ENCODE peak calls at places on chromosomes 7 and 10, in nine cellular contexts. One of them, this sample, is unnamed. For H3K4me1, the result is how much of the 10 kb centered on the place peaks cover.

GRCh38 chr7:28455486-28455885 is 43.2 kb downstream of the CREB5 start:
- DNase-seq in CD8-positive, alpha-beta T cell: no peak
- DNase-seq in sigmoid colon: no peak
- DNase-seq in CD8-positive, alpha-beta memory T cell: no peak
- DNase-seq in pancreas: no peak
- DNase-seq in ascending aorta: no peak
- DNase-seq in GM23338: peak
- DNase-seq in PC-3: no peak
- DNase-seq in endodermal cell: no peak
- DNase-seq in this sample: no peak

GRCh38 chr7:13945670-13946069 is 43.8 kb downstream of the ETV1 start:
- DNase-seq in ascending aorta: no peak
- DNase-seq in CD8-positive, alpha-beta memory T cell: no peak
- DNase-seq in CD8-positive, alpha-beta T cell: no peak
- DNase-seq in sigmoid colon: no peak
- DNase-seq in PC-3: no peak
- DNase-seq in GM23338: no peak
- DNase-seq in endodermal cell: no peak
- DNase-seq in pancreas: no peak
- DNase-seq in this sample: no peak

GRCh38 chr10:6232225-6232807 is 29.6 kb downstream of the PFKFB3 start:
- DNase-seq in pancreas: no peak
- DNase-seq in ascending aorta: no peak
- DNase-seq in PC-3: no peak
- DNase-seq in CD8-positive, alpha-beta memory T cell: no peak
- DNase-seq in endodermal cell: no peak
- DNase-seq in CD8-positive, alpha-beta T cell: no peak
- DNase-seq in GM23338: no peak
- DNase-seq in sigmoid colon: no peak
- DNase-seq in this sample: no peak

GRCh38 chr10:77458986-77459590 is 178.5 kb downstream of the KCNMA1 start:
- DNase-seq in GM23338: no peak
- DNase-seq in sigmoid colon: no peak
- DNase-seq in CD8-positive, alpha-beta memory T cell: no peak
- DNase-seq in pancreas: no peak
- DNase-seq in PC-3: peak
- DNase-seq in endodermal cell: no peak
- DNase-seq in CD8-positive, alpha-beta T cell: no peak
- DNase-seq in ascending aorta: no peak
- DNase-seq in this sample: no peak

GRCh38 chr7:50667789-50668226 is 102.6 kb upstream of the DDC start:
- DNase-seq in GM23338: no peak
- DNase-seq in endodermal cell: no peak
- DNase-seq in ascending aorta: peak
- DNase-seq in sigmoid colon: no peak
- DNase-seq in PC-3: no peak
- DNase-seq in CD8-positive, alpha-beta T cell: no peak
- DNase-seq in pancreas: no peak
- DNase-seq in CD8-positive, alpha-beta memory T cell: no peak
- DNase-seq in this sample: no peak

GRCh38 chr7:131328387-131329175 is 905 bp downstream of the MKLN1 start:
- DNase-seq in endodermal cell: no peak
- DNase-seq in CD8-positive, alpha-beta memory T cell: no peak
- DNase-seq in pancreas: no peak
- DNase-seq in sigmoid colon: no peak
- DNase-seq in GM23338: no peak
- DNase-seq in ascending aorta: no peak
- DNase-seq in PC-3: peak
- DNase-seq in CD8-positive, alpha-beta T cell: no peak
- DNase-seq in this sample: no peak

GRCh38 chr7:87058739-87059524 is 522 bp downstream of the ELAPOR2 start:
- DNase-seq in endodermal cell: peak
- DNase-seq in pancreas: peak
- DNase-seq in CD8-positive, alpha-beta T cell: no peak
- DNase-seq in GM23338: peak
- DNase-seq in PC-3: no peak
- DNase-seq in sigmoid colon: peak
- DNase-seq in ascending aorta: no peak
- DNase-seq in CD8-positive, alpha-beta memory T cell: no peak
- DNase-seq in this sample: peak

GRCh38 chr10:130045091-130045652 is 65.5 kb downstream of the C10orf143 start:
- DNase-seq in ascending aorta: peak
- DNase-seq in PC-3: peak
- DNase-seq in sigmoid colon: no peak
- DNase-seq in endodermal cell: peak
- DNase-seq in GM23338: peak
- DNase-seq in CD8-positive, alpha-beta T cell: no peak
- DNase-seq in pancreas: no peak
- DNase-seq in CD8-positive, alpha-beta memory T cell: no peak
- DNase-seq in this sample: no peak

GRCh38 chr7:30846378-30846777 is 65.3 kb upstream of the AQP1 start:
- DNase-seq in ascending aorta: no peak
- DNase-seq in sigmoid colon: no peak
- DNase-seq in pancreas: no peak
- DNase-seq in CD8-positive, alpha-beta T cell: no peak
- DNase-seq in PC-3: peak
- DNase-seq in endodermal cell: no peak
- DNase-seq in GM23338: no peak
- DNase-seq in CD8-positive, alpha-beta memory T cell: no peak
- DNase-seq in this sample: no peak
- H3K27ac ChIP-seq in ascending aorta: peak
- H3K27ac ChIP-seq in sigmoid colon: peak
- H3K27ac ChIP-seq in pancreas: no peak
- H3K27ac ChIP-seq in CD8-positive, alpha-beta T cell: no peak
- H3K27ac ChIP-seq in PC-3: peak
- H3K27ac ChIP-seq in endodermal cell: no peak
- H3K27ac ChIP-seq in GM23338: no peak
- H3K27ac ChIP-seq in CD8-positive, alpha-beta memory T cell: no peak
- H3K27ac ChIP-seq in this sample: no peak

DNA sequence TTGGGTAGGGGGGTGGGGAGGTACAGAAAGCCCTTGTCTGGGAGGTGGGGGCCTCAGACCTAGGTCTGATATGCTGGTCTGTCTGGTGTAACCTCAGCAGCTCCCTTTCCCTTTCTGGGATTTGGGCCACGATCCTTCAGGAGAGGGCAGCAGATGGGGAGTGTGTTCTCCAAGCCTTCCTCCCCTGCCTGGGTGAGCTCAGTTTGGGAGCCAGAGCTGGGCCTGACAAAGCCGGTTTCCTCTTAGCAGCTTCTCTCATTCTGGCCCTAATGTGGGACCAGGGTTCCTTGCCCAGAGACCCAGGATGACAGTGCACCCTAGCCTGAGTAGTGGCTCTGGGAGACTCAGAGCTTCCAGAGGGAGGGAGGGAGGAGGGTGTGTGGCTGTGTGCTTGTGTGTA is 96.3 kb downstream of the ZMIZ1 start:
- DNase-seq in sigmoid colon: no peak
- DNase-seq in PC-3: no peak
- DNase-seq in GM23338: no peak
- DNase-seq in ascending aorta: no peak
- DNase-seq in CD8-positive, alpha-beta memory T cell: no peak
- DNase-seq in endodermal cell: no peak
- DNase-seq in CD8-positive, alpha-beta T cell: no peak
- DNase-seq in pancreas: no peak
- DNase-seq in this sample: no peak
- H3K4me1 ChIP-seq in sigmoid colon: under half
- H3K4me1 ChIP-seq in PC-3: under half
- H3K4me1 ChIP-seq in GM23338: under half
- H3K4me1 ChIP-seq in ascending aorta: under half
- H3K4me1 ChIP-seq in CD8-positive, alpha-beta memory T cell: under half
- H3K4me1 ChIP-seq in endodermal cell: under half
- H3K4me1 ChIP-seq in CD8-positive, alpha-beta T cell: under half
- H3K4me1 ChIP-seq in pancreas: under half
- H3K4me1 ChIP-seq in this sample: under half

GRCh38 chr7:37516610-37517108 is 68.0 kb upstream of the ELMO1 start:
- DNase-seq in CD8-positive, alpha-beta memory T cell: no peak
- DNase-seq in CD8-positive, alpha-beta T cell: no peak
- DNase-seq in PC-3: no peak
- DNase-seq in sigmoid colon: no peak
- DNase-seq in pancreas: no peak
- DNase-seq in endodermal cell: no peak
- DNase-seq in ascending aorta: no peak
- DNase-seq in GM23338: no peak
- DNase-seq in this sample: no peak
- H3K27ac ChIP-seq in CD8-positive, alpha-beta memory T cell: no peak
- H3K27ac ChIP-seq in CD8-positive, alpha-beta T cell: no peak
- H3K27ac ChIP-seq in PC-3: no peak
- H3K27ac ChIP-seq in sigmoid colon: no peak
- H3K27ac ChIP-seq in pancreas: no peak
- H3K27ac ChIP-seq in endodermal cell: no peak
- H3K27ac ChIP-seq in ascending aorta: no peak
- H3K27ac ChIP-seq in GM23338: no peak
- H3K27ac ChIP-seq in this sample: no peak

GRCh38 chr7:44639701-44640321 is 33.4 kb downstream of the OGDH start:
- DNase-seq in sigmoid colon: no peak
- DNase-seq in endodermal cell: peak
- DNase-seq in pancreas: peak
- DNase-seq in CD8-positive, alpha-beta memory T cell: no peak
- DNase-seq in GM23338: peak
- DNase-seq in PC-3: peak
- DNase-seq in ascending aorta: no peak
- DNase-seq in CD8-positive, alpha-beta T cell: no peak
- DNase-seq in this sample: no peak

GRCh38 chr7:44636041-44636580 is 29.7 kb downstream of the OGDH start:
- DNase-seq in CD8-positive, alpha-beta memory T cell: no peak
- DNase-seq in sigmoid colon: no peak
- DNase-seq in CD8-positive, alpha-beta T cell: no peak
- DNase-seq in PC-3: no peak
- DNase-seq in endodermal cell: peak
- DNase-seq in GM23338: no peak
- DNase-seq in pancreas: no peak
- DNase-seq in ascending aorta: no peak
- DNase-seq in this sample: no peak

GRCh38 chr7:44637788-44638594 is 31.6 kb downstream of the OGDH start:
- DNase-seq in sigmoid colon: peak
- DNase-seq in CD8-positive, alpha-beta memory T cell: peak
- DNase-seq in CD8-positive, alpha-beta T cell: peak
- DNase-seq in PC-3: peak
- DNase-seq in GM23338: no peak
- DNase-seq in pancreas: no peak
- DNase-seq in endodermal cell: peak
- DNase-seq in ascending aorta: peak
- DNase-seq in this sample: peak

GRCh38 chr7:44636926-44637325 is 30.5 kb downstream of the OGDH start:
- DNase-seq in sigmoid colon: no peak
- DNase-seq in GM23338: no peak
- DNase-seq in endodermal cell: peak
- DNase-seq in ascending aorta: no peak
- DNase-seq in CD8-positive, alpha-beta T cell: no peak
- DNase-seq in PC-3: no peak
- DNase-seq in CD8-positive, alpha-beta memory T cell: no peak
- DNase-seq in pancreas: no peak
- DNase-seq in this sample: no peak

GRCh38 chr7:44638611-44639557 is 32.5 kb downstream of the OGDH start:
- DNase-seq in endodermal cell: peak
- DNase-seq in CD8-positive, alpha-beta memory T cell: peak
- DNase-seq in sigmoid colon: peak
- DNase-seq in ascending aorta: peak
- DNase-seq in CD8-positive, alpha-beta T cell: peak
- DNase-seq in PC-3: peak
- DNase-seq in pancreas: peak
- DNase-seq in GM23338: peak
- DNase-seq in this sample: peak
- H3K4me1 ChIP-seq in endodermal cell: under half
- H3K4me1 ChIP-seq in CD8-positive, alpha-beta memory T cell: half or more
- H3K4me1 ChIP-seq in sigmoid colon: under half
- H3K4me1 ChIP-seq in ascending aorta: under half
- H3K4me1 ChIP-seq in CD8-positive, alpha-beta T cell: half or more
- H3K4me1 ChIP-seq in PC-3: half or more
- H3K4me1 ChIP-seq in pancreas: under half
- H3K4me1 ChIP-seq in GM23338: under half
- H3K4me1 ChIP-seq in this sample: half or more

DNA sequence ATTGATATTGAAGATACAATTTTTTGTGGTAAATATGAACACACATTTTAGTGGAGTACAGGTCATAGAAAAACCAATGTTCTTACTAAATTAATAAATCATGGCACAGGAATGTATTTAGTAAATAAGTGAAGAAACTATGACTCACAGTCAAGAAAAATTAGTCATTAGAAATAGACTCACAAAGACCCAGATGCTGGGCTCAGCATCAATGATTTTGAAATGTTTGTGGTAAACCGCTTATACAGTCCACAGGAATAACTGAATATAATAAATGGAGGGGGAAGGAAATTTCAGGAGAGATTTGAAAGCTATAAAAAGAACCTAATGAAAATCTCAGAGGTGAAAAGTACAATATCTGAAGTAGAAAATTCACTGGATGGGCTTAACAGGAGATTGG is 138.3 kb upstream of the ADCY1 start:
- DNase-seq in GM23338: no peak
- DNase-seq in pancreas: no peak
- DNase-seq in PC-3: peak
- DNase-seq in CD8-positive, alpha-beta memory T cell: no peak
- DNase-seq in sigmoid colon: no peak
- DNase-seq in ascending aorta: no peak
- DNase-seq in CD8-positive, alpha-beta T cell: no peak
- DNase-seq in endodermal cell: no peak
- DNase-seq in this sample: no peak
- H3K27ac ChIP-seq in GM23338: no peak
- H3K27ac ChIP-seq in pancreas: no peak
- H3K27ac ChIP-seq in PC-3: peak
- H3K27ac ChIP-seq in CD8-positive, alpha-beta memory T cell: no peak
- H3K27ac ChIP-seq in sigmoid colon: no peak
- H3K27ac ChIP-seq in ascending aorta: no peak
- H3K27ac ChIP-seq in CD8-positive, alpha-beta T cell: no peak
- H3K27ac ChIP-seq in endodermal cell: no peak
- H3K27ac ChIP-seq in this sample: no peak

This sample was measured in effector memory CD4-positive, alpha-beta T cell.